ENCODE peak calls at places on chromosomes 12 and 14, in six cellular contexts. One of them, this sample, is unnamed.
A peak's percentile ranks its signal among the peaks of the same experiment; 100 is the strongest.

GRCh38 chr14:54344445-54344844 is 52.4 kb upstream of the CDKN3 start:
- DNase-seq in NCI-H1092: no peak
- DNase-seq in HFF-Myc: no peak
- DNase-seq in HT-29: no peak
- DNase-seq in body of pancreas: no peak
- DNase-seq in AG20443: no peak
- DNase-seq in this sample: no peak

GRCh38 chr12:88509851-88510250 is 70.4 kb downstream of the KITLG start:
- DNase-seq in body of pancreas: no peak
- DNase-seq in AG20443: peak; percentile 31
- DNase-seq in NCI-H1092: no peak
- DNase-seq in HT-29: no peak
- DNase-seq in HFF-Myc: no peak
- DNase-seq in this sample: no peak

GRCh38 chr12:102539651-102540553 is 59.5 kb upstream of the IGF1 start:
- DNase-seq in NCI-H1092: no peak
- DNase-seq in HFF-Myc: peak; percentile 56
- DNase-seq in AG20443: peak; percentile 74
- DNase-seq in HT-29: no peak
- DNase-seq in body of pancreas: no peak
- DNase-seq in this sample: peak; percentile 72

GRCh38 chr14:61940669-61941420 is 178.6 kb downstream of the SNAPC1 start:
- DNase-seq in body of pancreas: no peak
- DNase-seq in NCI-H1092: no peak
- DNase-seq in AG20443: no peak
- DNase-seq in HFF-Myc: no peak
- DNase-seq in HT-29: no peak
- DNase-seq in this sample: peak; percentile 50

GRCh38 chr12:109466305-109466704 is 10.8 kb downstream of the KCTD10 start:
- DNase-seq in HT-29: no peak
- DNase-seq in AG20443: no peak
- DNase-seq in NCI-H1092: no peak
- DNase-seq in HFF-Myc: no peak
- DNase-seq in body of pancreas: no peak
- DNase-seq in this sample: no peak

GRCh38 chr12:26869908-26870459 is 37.0 kb upstream of the ITPR2 start:
- DNase-seq in body of pancreas: peak; percentile 20
- DNase-seq in NCI-H1092: no peak
- DNase-seq in AG20443: no peak
- DNase-seq in HFF-Myc: no peak
- DNase-seq in HT-29: no peak
- DNase-seq in this sample: no peak

GRCh38 chr14:103118663-103119404 is 4.4 kb upstream of the TNFAIP2 start:
- DNase-seq in HFF-Myc: no peak
- DNase-seq in HT-29: no peak
- DNase-seq in body of pancreas: no peak
- DNase-seq in AG20443: no peak
- DNase-seq in NCI-H1092: no peak
- DNase-seq in this sample: no peak

GRCh38 chr14:96212140-96212539 is 7.5 kb downstream of the BDKRB2 start:
- DNase-seq in body of pancreas: no peak
- DNase-seq in HT-29: no peak
- DNase-seq in HFF-Myc: no peak
- DNase-seq in NCI-H1092: no peak
- DNase-seq in AG20443: no peak
- DNase-seq in this sample: no peak

GRCh38 chr12:27635349-27635972 is 60.8 kb upstream of the REP15 start:
- DNase-seq in NCI-H1092: no peak
- DNase-seq in HFF-Myc: no peak
- DNase-seq in AG20443: peak; percentile 58
- DNase-seq in body of pancreas: no peak
- DNase-seq in HT-29: peak; percentile 72
- DNase-seq in this sample: peak; percentile 62

GRCh38 chr14:24991821-24992220 is 58.1 kb downstream of the STXBP6 start:
- DNase-seq in AG20443: no peak
- DNase-seq in body of pancreas: no peak
- DNase-seq in NCI-H1092: no peak
- DNase-seq in HT-29: no peak
- DNase-seq in HFF-Myc: no peak
- DNase-seq in this sample: no peak

GRCh38 chr14:70698288-70698687 is 56.6 kb downstream of the TTC9 start:
- DNase-seq in HFF-Myc: no peak
- DNase-seq in HT-29: peak; percentile 38
- DNase-seq in NCI-H1092: no peak
- DNase-seq in AG20443: peak; percentile 81
- DNase-seq in body of pancreas: peak; percentile 21
- DNase-seq in this sample: peak; percentile 71